ENCODE peak calls at places on chromosomes 6 and 20, in four cellular contexts. One of them, this sample, is unnamed.

GRCh38 chr6:54377776-54378175 is 69.5 kb downstream of the TINAG start:
- DNase-seq in heart left ventricle: no peak
- DNase-seq in NCI-H774: no peak
- DNase-seq in breast epithelium: no peak
- DNase-seq in this sample: no peak

GRCh38 chr6:90440586-90441338 is 144.1 kb upstream of the BACH2 start:
- DNase-seq in heart left ventricle: no peak
- DNase-seq in NCI-H774: no peak
- DNase-seq in breast epithelium: no peak
- DNase-seq in this sample: peak

GRCh38 chr20:20010639-20011500 is 6.3 kb upstream of the NAA20 start:
- DNase-seq in heart left ventricle: no peak
- DNase-seq in NCI-H774: peak
- DNase-seq in breast epithelium: no peak
- DNase-seq in this sample: peak

GRCh38 chr6:166381733-166382499 is 824 bp downstream of the MPC1 start:
- DNase-seq in heart left ventricle: peak
- DNase-seq in NCI-H774: peak
- DNase-seq in breast epithelium: peak
- DNase-seq in this sample: peak

GRCh38 chr6:15948930-15949900 is 179.7 kb upstream of the MYLIP start:
- DNase-seq in heart left ventricle: no peak
- DNase-seq in NCI-H774: peak
- DNase-seq in breast epithelium: no peak
- DNase-seq in this sample: peak

GRCh38 chr20:5039255-5039657 is 37.9 kb upstream of the SLC23A2 start:
- DNase-seq in heart left ventricle: no peak
- DNase-seq in NCI-H774: no peak
- DNase-seq in breast epithelium: no peak
- DNase-seq in this sample: no peak

GRCh38 chr6:32785781-32786533 is 22.6 kb upstream of the HLA-DQB2 start:
- DNase-seq in heart left ventricle: no peak
- DNase-seq in NCI-H774: peak
- DNase-seq in breast epithelium: no peak
- DNase-seq in this sample: peak

GRCh38 chr6:45713981-45714685 is 301.5 kb downstream of the CLIC5 start:
- DNase-seq in heart left ventricle: no peak
- DNase-seq in NCI-H774: no peak
- DNase-seq in breast epithelium: no peak
- DNase-seq in this sample: no peak

GRCh38 chr6:124960757-124961467 is 1.3 kb upstream of the RNF217 start:
- DNase-seq in heart left ventricle: no peak
- DNase-seq in NCI-H774: no peak
- DNase-seq in breast epithelium: no peak
- DNase-seq in this sample: no peak

GRCh38 chr20:34427784-34428183 is 64.7 kb downstream of the ITCH start:
- DNase-seq in heart left ventricle: no peak
- DNase-seq in NCI-H774: no peak
- DNase-seq in breast epithelium: no peak
- DNase-seq in this sample: no peak

GRCh38 chr20:32207626-32208498 is at the start of the genes PLAGL2 and POFUT1:
- DNase-seq in heart left ventricle: peak
- DNase-seq in NCI-H774: peak
- DNase-seq in breast epithelium: peak
- DNase-seq in this sample: peak

GRCh38 chr6:38644951-38645350 is 5.2 kb upstream of the BTBD9 start:
- DNase-seq in heart left ventricle: no peak
- DNase-seq in NCI-H774: no peak
- DNase-seq in breast epithelium: no peak
- DNase-seq in this sample: no peak

GRCh38 chr20:63084563-63084927 is 77.8 kb upstream of the BHLHE23 start:
- DNase-seq in heart left ventricle: peak
- DNase-seq in NCI-H774: no peak
- DNase-seq in breast epithelium: no peak
- DNase-seq in this sample: no peak

GRCh38 chr20:48995599-48995998 is 50.5 kb upstream of the CSE1L start:
- DNase-seq in heart left ventricle: no peak
- DNase-seq in NCI-H774: peak
- DNase-seq in breast epithelium: no peak
- DNase-seq in this sample: no peak

GRCh38 chr6:128438311-128438916 is 82.0 kb downstream of the PTPRK start:
- DNase-seq in heart left ventricle: no peak
- DNase-seq in NCI-H774: no peak
- DNase-seq in breast epithelium: no peak
- DNase-seq in this sample: no peak

GRCh38 chr6:107045733-107046312 is 17.8 kb downstream of the MTRES1 start:
- DNase-seq in heart left ventricle: no peak
- DNase-seq in NCI-H774: no peak
- DNase-seq in breast epithelium: no peak
- DNase-seq in this sample: no peak

GRCh38 chr6:14317616-14318015 is 200.0 kb downstream of the CD83 start:
- DNase-seq in heart left ventricle: no peak
- DNase-seq in NCI-H774: no peak
- DNase-seq in breast epithelium: no peak
- DNase-seq in this sample: no peak

GRCh38 chr20:57662313-57663240 is 42.4 kb upstream of the ZBP1 start:
- DNase-seq in heart left ventricle: peak
- DNase-seq in NCI-H774: no peak
- DNase-seq in breast epithelium: peak
- DNase-seq in this sample: no peak

GRCh38 chr6:148027201-148027600 is 315.4 kb upstream of the SASH1 start:
- DNase-seq in heart left ventricle: no peak
- DNase-seq in NCI-H774: peak
- DNase-seq in breast epithelium: no peak
- DNase-seq in this sample: no peak

GRCh38 chr6:74611220-74611619 is 594.6 kb downstream of the COL12A1 start:
- DNase-seq in heart left ventricle: no peak
- DNase-seq in NCI-H774: no peak
- DNase-seq in breast epithelium: no peak
- DNase-seq in this sample: no peak

GRCh38 chr6:446418-447366 is 55.1 kb downstream of the IRF4 start:
- DNase-seq in heart left ventricle: no peak
- DNase-seq in NCI-H774: no peak
- DNase-seq in breast epithelium: no peak
- DNase-seq in this sample: no peak